ENCODE peak calls at places on chromosomes 3 and 15, in five cellular contexts. M, N, E, G and A are unnamed samples.

GRCh38 chr15:38652998-38653397 is 88.4 kb upstream of the RASGRP1 start:
- DNase-seq in E (no peak), M (no peak), G (no peak), N (peak; percentile 41), A (no peak)

GRCh38 chr15:84598993-84599392 is 1.8 kb upstream of the ZSCAN2 start:
- DNase-seq in M (no peak), N (no peak), E (no peak), G (no peak), A (no peak)

GRCh38 chr15:48865387-48866079 is 12.4 kb upstream of the EID1 start:
- DNase-seq in E (peak; percentile 64), G (peak; percentile 71), M (no peak), N (no peak), A (no peak)

GRCh38 chr3:185594073-185594472 is 8.0 kb downstream of the SENP2 start:
- DNase-seq in E (no peak), M (no peak), G (no peak), N (no peak), A (no peak)

GRCh38 chr3:16130066-16130465 is 44.4 kb upstream of the GALNT15 start:
- DNase-seq in E (peak; percentile 77), N (no peak), M (peak; percentile 75), G (peak; percentile 98), A (peak; percentile 79)

GRCh38 chr3:174268061-174268460 is 591.1 kb upstream of the NAALADL2 start:
- DNase-seq in E (no peak), N (no peak), M (no peak), G (no peak), A (no peak)

GRCh38 chr15:81296673-81297072 is 27.3 kb downstream of the STARD5 start:
- DNase-seq in E (no peak), G (no peak), N (peak; percentile 51), M (no peak), A (no peak)

GRCh38 chr15:77898811-77899730 is 178.4 kb downstream of the TBC1D2B start:
- DNase-seq in N (no peak), M (no peak), E (no peak), G (no peak), A (no peak)

GRCh38 chr3:197183582-197183981 is 114.8 kb downstream of the DLG1 start:
- DNase-seq in M (no peak), N (no peak), E (no peak), G (no peak), A (no peak)

GRCh38 chr3:62467936-62468722 is 94.8 kb upstream of the FEZF2 start:
- DNase-seq in M (no peak), E (no peak), N (no peak), G (no peak), A (no peak)

GRCh38 chr15:73325191-73325980 is 43.4 kb downstream of the HCN4 start:
- DNase-seq in N (no peak), G (no peak), M (no peak), E (no peak), A (no peak)

GRCh38 chr3:58998476-58999117 is 51.2 kb downstream of the CFAP20DC start:
- DNase-seq in N (no peak), E (peak; percentile 51), G (peak; percentile 82), M (peak; percentile 85), A (peak; percentile 89)

GRCh38 chr3:121467085-121467484 is 78.7 kb downstream of the POLQ start:
- DNase-seq in M (no peak), N (no peak), G (no peak), E (no peak), A (no peak)

GRCh38 chr15:91649922-91650321 is 203.6 kb upstream of the SLCO3A1 start:
- DNase-seq in N (no peak), M (no peak), G (no peak), E (no peak), A (no peak)

GRCh38 chr3:57557088-57557537 is 1.0 kb downstream of the PDE12 start:
- DNase-seq in M (no peak), E (no peak), N (no peak), G (peak; percentile 16), A (no peak)

GRCh38 chr15:33022629-33023028 is 171.9 kb downstream of the FMN1 start:
- DNase-seq in G (peak; percentile 45), N (no peak), E (no peak), M (no peak), A (no peak)

GRCh38 chr3:37992271-37993066 is 1.9 kb downstream of the VILL start:
- DNase-seq in M (no peak), N (no peak), G (no peak), E (peak; percentile 17), A (no peak)

GRCh38 chr15:25715536-25716413 is 147.4 kb downstream of the ATP10A start:
- DNase-seq in M (no peak), N (no peak), E (no peak), G (no peak), A (no peak)

GRCh38 chr15:33310481-33311311 is at the start of gene RYR3:
- DNase-seq in E (no peak), M (no peak), N (no peak), G (no peak), A (peak; percentile 9)